ENCODE peak calls at places on chromosomes 1 and 21, in four cellular contexts. E, I, X and N are unnamed samples.

GRCh38 chr1:169348356-169349036 is 19.1 kb downstream of the NME7 start:
- DNase-seq in E (peak; percentile 57), I (peak; percentile 52), X (peak; percentile 35), N (no peak)

GRCh38 chr1:93694039-93694438 is 12.4 kb upstream of the BCAR3 start:
- DNase-seq in I (no peak), E (no peak), X (no peak), N (no peak)

GRCh38 chr1:91201174-91201573 is 179.3 kb upstream of the ZNF644 start:
- DNase-seq in X (no peak), I (no peak), E (no peak), N (no peak)

GRCh38 chr1:77509898-77510297 is 172.6 kb downstream of the ZZZ3 start:
- DNase-seq in X (no peak), E (no peak), I (no peak), N (no peak)

GRCh38 chr1:230157409-230158390 is 90.7 kb downstream of the GALNT2 start:
- DNase-seq in I (no peak), E (no peak), X (no peak), N (no peak)

GRCh38 chr1:228077565-228078330 is 4.8 kb upstream of the ARF1 start:
- DNase-seq in X (no peak), E (no peak), I (no peak), N (no peak)

GRCh38 chr1:150615346-150616201 is 13.8 kb downstream of the ENSA start:
- DNase-seq in E (no peak), X (no peak), I (no peak), N (no peak)

GRCh38 chr1:246111570-246111969 is 395.5 kb downstream of the SMYD3 start:
- DNase-seq in X (no peak), I (no peak), E (no peak), N (no peak)

GRCh38 chr1:211386931-211387330 is 60.3 kb downstream of the TRAF5 start:
- DNase-seq in E (no peak), X (no peak), I (peak; percentile 73), N (no peak)

GRCh38 chr1:186680031-186681012 is at the start of gene PTGS2:
- DNase-seq in I (peak; percentile 86), E (peak; percentile 84), X (peak; percentile 45), N (peak; percentile 91)

GRCh38 chr1:160862151-160863061 is at the start of gene CD244:
- DNase-seq in I (no peak), E (no peak), X (no peak), N (no peak)

GRCh38 chr1:165645654-165646366 is 14.8 kb downstream of the MGST3 start:
- DNase-seq in E (peak; percentile 16), I (no peak), X (no peak), N (no peak)

GRCh38 chr1:56516539-56517252 is 62.7 kb downstream of the PLPP3 start:
- DNase-seq in X (no peak), I (peak; percentile 20), E (peak; percentile 71), N (no peak)

GRCh38 chr1:38454236-38454635 is 405.3 kb downstream of the RRAGC start:
- DNase-seq in I (no peak), E (peak; percentile 6), X (no peak), N (no peak)

GRCh38 chr1:232045134-232045533 is 418.5 kb downstream of the DISC1 start:
- DNase-seq in I (no peak), E (no peak), X (no peak), N (no peak)

GRCh38 chr1:63758805-63759204 is 15.0 kb upstream of the ROR1 start:
- DNase-seq in E (no peak), I (no peak), X (no peak), N (no peak)

GRCh38 chr1:14055442-14056225 is 355.6 kb downstream of the PRDM2 start:
- DNase-seq in I (peak; percentile 48), E (peak; percentile 4), X (no peak), N (no peak)

GRCh38 chr1:1567152-1567830 is 7.4 kb downstream of the SSU72 start:
- DNase-seq in X (no peak), E (no peak), I (no peak), N (no peak)

GRCh38 chr1:99180915-99181314 is 83.4 kb upstream of the PLPPR4 start:
- DNase-seq in I (no peak), E (no peak), X (no peak), N (no peak)

GRCh38 chr1:17768651-17769241 is 13.6 kb downstream of the ACTL8 start:
- DNase-seq in E (no peak), X (no peak), I (peak; percentile 49), N (no peak)

GRCh38 chr1:66563094-66563800 is 29.3 kb downstream of the SGIP1 start:
- DNase-seq in I (peak; percentile 62), E (peak; percentile 41), X (no peak), N (no peak)

GRCh38 chr1:23018661-23019093 is 591 bp upstream of the KDM1A start:
- DNase-seq in E (no peak), I (no peak), X (no peak), N (no peak)

GRCh38 chr1:201648911-201649775 is 110.2 kb downstream of the NAV1 start:
- DNase-seq in I (no peak), E (no peak), X (peak; percentile 30), N (no peak)

GRCh38 chr1:18803859-18804258 is 55.6 kb downstream of the TAS1R2 start:
- DNase-seq in X (no peak), E (no peak), I (no peak), N (no peak)

GRCh38 chr1:43253876-43254275 is 15.9 kb upstream of the TMEM125 start:
- DNase-seq in X (no peak), I (no peak), E (no peak), N (peak; percentile 51)

GRCh38 chr1:235246022-235246948 is 81.7 kb downstream of the ARID4B start:
- DNase-seq in E (no peak), I (no peak), X (no peak), N (no peak)

GRCh38 chr1:165409957-165410356 is 35.0 kb downstream of the RXRG start:
- DNase-seq in X (no peak), I (no peak), E (no peak), N (no peak)

GRCh38 chr1:162270016-162270415 is 106.6 kb downstream of the SPATA46 start:
- DNase-seq in I (no peak), X (no peak), E (no peak), N (no peak)

GRCh38 chr1:13499422-13499821 is 14.4 kb downstream of the LRRC38 start:
- DNase-seq in E (no peak), X (no peak), I (no peak), N (no peak)

GRCh38 chr1:156101880-156102279 is 12.6 kb upstream of the LMNA start:
- DNase-seq in X (no peak), E (no peak), I (no peak), N (no peak)

GRCh38 chr1:165592945-165593823 is 37.9 kb upstream of the MGST3 start:
- DNase-seq in E (peak; percentile 74), I (peak; percentile 74), X (peak; percentile 86), N (no peak)

GRCh38 chr1:157785241-157785640 is 8.3 kb upstream of the FCRL2 start:
- DNase-seq in E (no peak), I (no peak), X (no peak), N (no peak)

GRCh38 chr1:167404908-167405307 is 113.4 kb downstream of the CD247 start:
- DNase-seq in I (no peak), E (no peak), X (no peak), N (no peak)

GRCh38 chr1:167404161-167404888 is 114.0 kb downstream of the CD247 start:
- DNase-seq in I (no peak), E (no peak), X (no peak), N (no peak)

GRCh38 chr1:167400359-167400953 is 117.9 kb downstream of the CD247 start:
- DNase-seq in I (no peak), E (no peak), X (no peak), N (no peak)

GRCh38 chr1:167401260-167401873 is 117.0 kb downstream of the CD247 start:
- DNase-seq in E (peak; percentile 36), I (peak; percentile 24), X (peak; percentile 36), N (no peak)
- TF ChIP-seq CTCF in E (peak; percentile 56), I (peak; percentile 60), X (peak; percentile 74), N (peak; percentile 81)

DNA sequence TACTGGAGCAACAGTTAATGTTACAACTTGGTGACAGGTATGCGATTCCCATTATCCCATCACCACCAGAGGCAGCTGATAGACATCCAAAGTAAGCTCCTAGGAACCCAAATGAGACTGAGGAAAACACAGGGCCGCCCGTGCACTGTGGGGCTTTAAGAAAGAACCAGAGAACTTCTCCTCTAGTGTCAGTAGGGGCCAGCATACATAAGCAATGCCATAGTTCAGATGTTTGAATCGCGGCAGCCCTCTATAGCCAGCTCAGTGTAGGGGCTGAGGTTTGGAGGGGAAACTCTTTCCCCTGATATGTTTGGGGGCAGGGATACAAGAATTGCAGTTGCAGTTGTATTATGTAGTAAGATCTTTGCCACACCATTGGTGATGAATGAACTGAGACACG is 593.3 kb upstream of the NCAM2 start:
- DNase-seq in I (no peak), E (no peak), X (no peak), N (no peak)
- TF ChIP-seq CTCF in I (no peak), E (no peak), X (no peak), N (no peak)

GRCh38 chr1:159132271-159132881 is 39.0 kb upstream of the CADM3 start:
- DNase-seq in X (peak; percentile 76), E (peak; percentile 42), I (peak; percentile 32), N (no peak)
- TF ChIP-seq CTCF in X (peak; percentile 93), E (peak; percentile 73), I (peak; percentile 90), N (peak; percentile 90)

GRCh38 chr1:52359676-52360594 is 6.1 kb downstream of the CC2D1B start:
- DNase-seq in X (no peak), E (no peak), I (no peak), N (no peak)
- TF ChIP-seq CTCF in X (no peak), E (no peak), I (no peak), N (no peak)

GRCh38 chr21:17688912-17689874 is 76.5 kb upstream of the BTG3 start:
- DNase-seq in I (peak; percentile 84), X (no peak), E (peak; percentile 4), N (no peak)
- TF ChIP-seq CTCF in I (peak; percentile 14), X (peak; percentile 49), E (no peak), N (peak; percentile 58)